ENCODE peak calls at places on chromosomes 12 and 14, in nine cellular contexts. One of them, this sample, is unnamed.

GRCh38 chr12:64273527-64274403 is 51.7 kb upstream of the KICS2 start:
- DNase-seq in Calu3: peak; percentile 44
- DNase-seq in GM13977: no peak
- DNase-seq in AG04450: no peak
- DNase-seq in fibroblast of lung: no peak
- DNase-seq in endothelial cell: peak; percentile 57
- DNase-seq in K562: no peak
- DNase-seq in MCF 10A: peak; percentile 47
- DNase-seq in PC-9: no peak
- DNase-seq in this sample: peak; percentile 34

GRCh38 chr12:57861967-57862366 is 15.4 kb upstream of the CTDSP2 start:
- DNase-seq in Calu3: no peak
- DNase-seq in GM13977: no peak
- DNase-seq in AG04450: no peak
- DNase-seq in fibroblast of lung: no peak
- DNase-seq in endothelial cell: no peak
- DNase-seq in K562: no peak
- DNase-seq in MCF 10A: no peak
- DNase-seq in PC-9: no peak
- DNase-seq in this sample: no peak

GRCh38 chr12:87930033-87930432 is 99.2 kb downstream of the C12orf50 start:
- DNase-seq in Calu3: no peak
- DNase-seq in GM13977: no peak
- DNase-seq in AG04450: peak; percentile 66
- DNase-seq in fibroblast of lung: peak; percentile 88
- DNase-seq in endothelial cell: no peak
- DNase-seq in K562: no peak
- DNase-seq in MCF 10A: peak; percentile 56
- DNase-seq in PC-9: no peak
- DNase-seq in this sample: no peak

GRCh38 chr14:60589442-60589841 is 59.8 kb downstream of the SIX1 start:
- DNase-seq in Calu3: no peak
- DNase-seq in GM13977: no peak
- DNase-seq in AG04450: no peak
- DNase-seq in fibroblast of lung: no peak
- DNase-seq in endothelial cell: no peak
- DNase-seq in K562: no peak
- DNase-seq in MCF 10A: no peak
- DNase-seq in PC-9: no peak
- DNase-seq in this sample: no peak

GRCh38 chr12:81468206-81468605 is 290.9 kb downstream of the PPFIA2 start:
- DNase-seq in Calu3: no peak
- DNase-seq in GM13977: no peak
- DNase-seq in AG04450: no peak
- DNase-seq in fibroblast of lung: peak; percentile 36
- DNase-seq in endothelial cell: no peak
- DNase-seq in K562: no peak
- DNase-seq in MCF 10A: peak; percentile 45
- DNase-seq in PC-9: no peak
- DNase-seq in this sample: no peak

GRCh38 chr14:103552811-103553210 is 9.6 kb downstream of the BAG5 start:
- DNase-seq in Calu3: no peak
- DNase-seq in GM13977: no peak
- DNase-seq in AG04450: no peak
- DNase-seq in fibroblast of lung: no peak
- DNase-seq in endothelial cell: no peak
- DNase-seq in K562: no peak
- DNase-seq in MCF 10A: no peak
- DNase-seq in PC-9: no peak
- DNase-seq in this sample: no peak

GRCh38 chr12:91993287-91994028 is 152.2 kb downstream of the BTG1 start:
- DNase-seq in Calu3: no peak
- DNase-seq in GM13977: no peak
- DNase-seq in AG04450: no peak
- DNase-seq in fibroblast of lung: no peak
- DNase-seq in endothelial cell: no peak
- DNase-seq in K562: no peak
- DNase-seq in MCF 10A: no peak
- DNase-seq in PC-9: no peak
- DNase-seq in this sample: no peak

GRCh38 chr14:75832621-75833297 is 149.0 kb downstream of the TGFB3 start:
- DNase-seq in Calu3: no peak
- DNase-seq in GM13977: no peak
- DNase-seq in AG04450: peak; percentile 37
- DNase-seq in fibroblast of lung: peak; percentile 57
- DNase-seq in endothelial cell: no peak
- DNase-seq in K562: peak; percentile 38
- DNase-seq in MCF 10A: no peak
- DNase-seq in PC-9: no peak
- DNase-seq in this sample: no peak

GRCh38 chr14:96055753-96056508 is 16.8 kb downstream of the C14orf132 start:
- DNase-seq in Calu3: no peak
- DNase-seq in GM13977: no peak
- DNase-seq in AG04450: no peak
- DNase-seq in fibroblast of lung: no peak
- DNase-seq in endothelial cell: no peak
- DNase-seq in K562: no peak
- DNase-seq in MCF 10A: no peak
- DNase-seq in PC-9: no peak
- DNase-seq in this sample: no peak

GRCh38 chr12:132168311-132169031 is 24.2 kb downstream of the NOC4L start:
- DNase-seq in Calu3: no peak
- DNase-seq in GM13977: no peak
- DNase-seq in AG04450: no peak
- DNase-seq in fibroblast of lung: no peak
- DNase-seq in endothelial cell: no peak
- DNase-seq in K562: no peak
- DNase-seq in MCF 10A: no peak
- DNase-seq in PC-9: no peak
- DNase-seq in this sample: peak; percentile 12

GRCh38 chr14:74539503-74539902 is 45.9 kb downstream of the ISCA2 start:
- DNase-seq in Calu3: no peak
- DNase-seq in GM13977: no peak
- DNase-seq in AG04450: no peak
- DNase-seq in fibroblast of lung: no peak
- DNase-seq in endothelial cell: no peak
- DNase-seq in K562: no peak
- DNase-seq in MCF 10A: no peak
- DNase-seq in PC-9: no peak
- DNase-seq in this sample: no peak

GRCh38 chr12:31589582-31589895 is 1.4 kb downstream of the DENND5B start:
- DNase-seq in Calu3: no peak
- DNase-seq in GM13977: peak; percentile 63
- DNase-seq in AG04450: no peak
- DNase-seq in fibroblast of lung: no peak
- DNase-seq in endothelial cell: peak; percentile 45
- DNase-seq in K562: no peak
- DNase-seq in MCF 10A: no peak
- DNase-seq in PC-9: no peak
- DNase-seq in this sample: peak; percentile 84

GRCh38 chr12:111412007-111412829 is 6.5 kb downstream of the SH2B3 start:
- DNase-seq in Calu3: no peak
- DNase-seq in GM13977: no peak
- DNase-seq in AG04450: no peak
- DNase-seq in fibroblast of lung: no peak
- DNase-seq in endothelial cell: no peak
- DNase-seq in K562: no peak
- DNase-seq in MCF 10A: no peak
- DNase-seq in PC-9: no peak
- DNase-seq in this sample: no peak

GRCh38 chr14:22691171-22691570 is 47.0 kb upstream of the OR6J1 start:
- DNase-seq in Calu3: no peak
- DNase-seq in GM13977: no peak
- DNase-seq in AG04450: peak; percentile 1
- DNase-seq in fibroblast of lung: peak; percentile 58
- DNase-seq in endothelial cell: no peak
- DNase-seq in K562: no peak
- DNase-seq in MCF 10A: no peak
- DNase-seq in PC-9: no peak
- DNase-seq in this sample: no peak

GRCh38 chr12:75378354-75378753 is 12.5 kb upstream of the GLIPR1L2 start:
- DNase-seq in Calu3: no peak
- DNase-seq in GM13977: no peak
- DNase-seq in AG04450: peak; percentile 23
- DNase-seq in fibroblast of lung: peak; percentile 81
- DNase-seq in endothelial cell: no peak
- DNase-seq in K562: no peak
- DNase-seq in MCF 10A: peak; percentile 3
- DNase-seq in PC-9: no peak
- DNase-seq in this sample: no peak

DNA sequence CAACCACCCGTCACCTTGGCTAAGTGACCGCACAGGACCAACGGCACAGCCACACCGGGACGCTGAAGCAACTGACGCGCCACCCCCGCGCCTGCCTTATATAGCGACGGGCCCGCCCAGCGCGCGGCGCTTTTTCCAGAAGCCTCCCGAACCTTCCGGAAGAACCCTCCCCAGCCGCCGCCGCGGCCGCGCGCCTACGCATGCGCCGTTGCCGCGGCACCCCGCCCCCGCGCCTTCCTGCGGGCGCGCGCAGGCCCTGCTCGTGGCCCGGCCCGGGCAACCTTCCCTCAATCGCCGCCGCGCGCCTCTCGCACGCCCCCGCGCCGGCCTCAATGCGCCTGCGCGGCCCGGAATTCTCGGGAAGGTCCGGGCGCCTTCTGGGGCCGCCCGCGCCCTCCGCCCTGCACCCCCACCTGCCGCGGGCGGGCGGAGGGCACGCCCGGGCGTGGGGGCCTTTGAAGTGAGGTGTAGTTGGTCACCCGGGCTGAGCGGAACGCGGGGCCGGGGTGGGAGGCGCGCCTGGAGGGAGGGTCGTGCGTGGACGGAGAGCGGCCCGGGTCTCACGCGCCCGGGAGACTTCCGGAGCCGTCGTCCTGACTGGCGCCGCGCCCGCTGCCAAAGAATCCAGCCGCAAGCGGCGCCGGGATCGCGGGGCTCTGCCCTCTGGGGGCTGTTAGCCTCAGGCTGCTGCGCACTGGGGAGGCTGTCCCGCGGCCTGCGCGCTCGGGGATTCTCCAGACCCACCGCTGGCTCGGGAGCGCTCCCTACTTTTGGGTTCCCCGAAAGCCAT is at the start of gene HSP90AA1:
- DNase-seq in Calu3: peak; percentile 96
- DNase-seq in GM13977: peak; percentile 98
- DNase-seq in AG04450: peak; percentile 62
- DNase-seq in fibroblast of lung: peak; percentile 90
- DNase-seq in endothelial cell: peak; percentile 99
- DNase-seq in K562: peak; percentile 86
- DNase-seq in MCF 10A: peak; percentile 90
- DNase-seq in PC-9: peak; percentile 88
- DNase-seq in this sample: peak; percentile 94
- TF ChIP-seq CTCF in Calu3: no peak
- TF ChIP-seq CTCF in GM13977: no peak
- TF ChIP-seq CTCF in AG04450: peak; percentile 28
- TF ChIP-seq CTCF in fibroblast of lung: no peak
- TF ChIP-seq CTCF in endothelial cell: no peak
- TF ChIP-seq CTCF in K562: peak; percentile 12
- TF ChIP-seq CTCF in MCF 10A: no peak
- TF ChIP-seq CTCF in PC-9: peak; percentile 28
- TF ChIP-seq CTCF in this sample: no peak

DNA sequence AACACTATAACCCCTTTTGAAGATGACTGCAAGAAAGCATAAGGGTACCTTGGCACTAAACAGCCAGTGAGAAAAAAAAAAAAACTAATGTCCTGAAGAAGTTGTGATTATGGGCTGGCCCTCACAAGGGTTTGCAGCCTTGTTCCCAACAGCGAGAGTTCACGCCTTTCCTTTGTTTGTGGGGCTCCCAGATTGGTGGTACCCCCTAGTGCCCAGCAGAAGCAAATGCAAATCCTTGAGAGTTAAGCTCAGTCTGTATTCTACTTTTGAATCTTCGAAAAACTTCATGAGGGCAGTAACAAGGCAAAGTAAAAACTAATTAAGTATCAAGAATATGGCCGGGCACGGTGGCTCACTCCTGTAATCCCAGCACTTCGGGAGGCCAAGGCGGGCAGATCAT is 238.9 kb upstream of the LMO3 start:
- DNase-seq in Calu3: no peak
- DNase-seq in GM13977: no peak
- DNase-seq in AG04450: no peak
- DNase-seq in fibroblast of lung: no peak
- DNase-seq in endothelial cell: no peak
- DNase-seq in K562: no peak
- DNase-seq in MCF 10A: peak; percentile 5
- DNase-seq in PC-9: no peak
- DNase-seq in this sample: no peak
- TF ChIP-seq CTCF in Calu3: no peak
- TF ChIP-seq CTCF in GM13977: peak; percentile 27
- TF ChIP-seq CTCF in AG04450: no peak
- TF ChIP-seq CTCF in fibroblast of lung: no peak
- TF ChIP-seq CTCF in endothelial cell: peak; percentile 33
- TF ChIP-seq CTCF in K562: no peak
- TF ChIP-seq CTCF in MCF 10A: no peak
- TF ChIP-seq CTCF in PC-9: peak; percentile 36
- TF ChIP-seq CTCF in this sample: no peak

GRCh38 chr12:2118061-2118460 is 65.3 kb downstream of the CACNA1C start:
- DNase-seq in Calu3: no peak
- DNase-seq in GM13977: no peak
- DNase-seq in AG04450: no peak
- DNase-seq in fibroblast of lung: no peak
- DNase-seq in endothelial cell: no peak
- DNase-seq in K562: peak; percentile 15
- DNase-seq in MCF 10A: no peak
- DNase-seq in PC-9: no peak
- DNase-seq in this sample: no peak
- TF ChIP-seq CTCF in Calu3: no peak
- TF ChIP-seq CTCF in GM13977: no peak
- TF ChIP-seq CTCF in AG04450: no peak
- TF ChIP-seq CTCF in fibroblast of lung: no peak
- TF ChIP-seq CTCF in endothelial cell: no peak
- TF ChIP-seq CTCF in K562: peak; percentile 21
- TF ChIP-seq CTCF in MCF 10A: no peak
- TF ChIP-seq CTCF in PC-9: no peak
- TF ChIP-seq CTCF in this sample: no peak

DNA sequence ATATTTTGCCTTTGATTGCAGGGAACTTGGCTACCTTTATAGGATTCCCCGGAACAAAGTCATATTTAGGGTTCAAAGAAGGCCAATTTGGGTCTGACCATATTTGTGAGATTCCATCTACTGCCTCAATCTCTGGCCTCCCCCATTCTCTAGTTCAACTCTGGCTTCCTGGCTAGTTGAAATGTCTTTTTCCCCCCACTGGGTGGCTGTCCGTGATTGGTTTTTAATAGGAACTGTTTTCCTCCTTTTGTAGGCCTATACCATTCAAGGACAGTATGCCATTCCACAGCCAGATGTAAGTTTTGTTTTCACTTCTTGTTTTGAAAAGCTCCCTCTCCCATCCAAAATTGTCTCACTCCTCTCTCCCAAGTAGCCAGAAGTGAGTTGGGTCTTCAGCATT is 13.8 kb downstream of the PCBP2 start:
- DNase-seq in Calu3: no peak
- DNase-seq in GM13977: no peak
- DNase-seq in AG04450: no peak
- DNase-seq in fibroblast of lung: no peak
- DNase-seq in endothelial cell: no peak
- DNase-seq in K562: no peak
- DNase-seq in MCF 10A: no peak
- DNase-seq in PC-9: no peak
- DNase-seq in this sample: no peak
- TF ChIP-seq CTCF in Calu3: no peak
- TF ChIP-seq CTCF in GM13977: no peak
- TF ChIP-seq CTCF in AG04450: peak; percentile 4
- TF ChIP-seq CTCF in fibroblast of lung: no peak
- TF ChIP-seq CTCF in endothelial cell: no peak
- TF ChIP-seq CTCF in K562: no peak
- TF ChIP-seq CTCF in MCF 10A: no peak
- TF ChIP-seq CTCF in PC-9: no peak
- TF ChIP-seq CTCF in this sample: no peak